ENCODE peak calls at places on chromosomes 12 and 14, in seven cellular contexts. H, M, F, U, B, E and Q are unnamed samples.

GRCh38 chr12:52050116-52050770 is 999 bp upstream of the NR4A1 start:
- DNase-seq in H (peak; percentile 73), M (peak; percentile 57), F (peak; percentile 50), U (no peak), B (peak; percentile 44), E (peak; percentile 73), Q (no peak)

GRCh38 chr12:109625131-109625559 is 51.6 kb downstream of the MVK start:
- DNase-seq in H (no peak), M (no peak), F (peak; percentile 20), U (peak; percentile 27), B (no peak), E (peak; percentile 60), Q (no peak)

GRCh38 chr12:119728437-119728730 is 60.5 kb downstream of the PRKAB1 start:
- DNase-seq in H (no peak), M (no peak), F (no peak), U (no peak), B (no peak), E (no peak), Q (no peak)

GRCh38 chr12:74988156-74988555 is 221.5 kb downstream of the KCNC2 start:
- DNase-seq in H (no peak), M (no peak), F (no peak), U (no peak), B (no peak), E (no peak), Q (no peak)

GRCh38 chr14:56666716-56667115 is 87.1 kb downstream of the TMEM260 start:
- DNase-seq in H (no peak), M (no peak), F (peak; percentile 69), U (peak; percentile 53), B (peak; percentile 73), E (peak; percentile 27), Q (no peak)

GRCh38 chr12:104710940-104711725 is 247.0 kb downstream of the SLC41A2 start:
- DNase-seq in H (no peak), M (no peak), F (peak; percentile 76), U (no peak), B (no peak), E (no peak), Q (no peak)

GRCh38 chr14:95862243-95862642 is 14.4 kb upstream of the TUNAR start:
- DNase-seq in H (no peak), M (no peak), F (peak; percentile 12), U (no peak), B (peak; percentile 63), E (no peak), Q (peak; percentile 17)

GRCh38 chr14:36194645-36195044 is 18.1 kb upstream of the PTCSC3 start:
- DNase-seq in H (no peak), M (no peak), F (no peak), U (no peak), B (no peak), E (no peak), Q (no peak)

GRCh38 chr14:90726656-90727055 is 89.6 kb downstream of the TTC7B start:
- DNase-seq in H (peak; percentile 45), M (no peak), F (peak; percentile 37), U (no peak), B (peak; percentile 83), E (peak; percentile 13), Q (no peak)

GRCh38 chr12:110929818-110930217 is 9.4 kb upstream of the MYL2 start:
- DNase-seq in H (no peak), M (peak; percentile 19), F (no peak), U (no peak), B (no peak), E (no peak), Q (no peak)

GRCh38 chr14:61502459-61503093 is 181.2 kb downstream of the PRKCH start:
- DNase-seq in H (peak; percentile 69), M (no peak), F (no peak), U (no peak), B (peak; percentile 90), E (no peak), Q (no peak)

GRCh38 chr12:50052544-50052943 is 4.9 kb upstream of the ASIC1 start:
- DNase-seq in H (no peak), M (no peak), F (no peak), U (no peak), B (no peak), E (no peak), Q (no peak)

GRCh38 chr12:123115409-123116111 is 35.3 kb downstream of the PITPNM2 start:
- DNase-seq in H (no peak), M (no peak), F (peak; percentile 97), U (no peak), B (no peak), E (peak; percentile 91), Q (no peak)

GRCh38 chr14:26163761-26164160 is 434.1 kb downstream of the NOVA1 start:
- DNase-seq in H (peak; percentile 52), M (peak; percentile 47), F (peak; percentile 20), U (no peak), B (peak; percentile 84), E (peak; percentile 46), Q (no peak)

GRCh38 chr14:68394719-68395117 is 398.1 kb downstream of the ZFP36L1 start:
- DNase-seq in H (peak; percentile 41), M (peak; percentile 58), F (no peak), U (no peak), B (no peak), E (no peak), Q (peak; percentile 73)
- H3K9ac ChIP-seq in H (no peak overlapping the region), M (no peak overlapping the region), F (peak overlapping the region; percentile 53), U (no peak overlapping the region), B (no peak overlapping the region), E (peak overlapping the region; percentile 43), Q (no peak overlapping the region)

DNA sequence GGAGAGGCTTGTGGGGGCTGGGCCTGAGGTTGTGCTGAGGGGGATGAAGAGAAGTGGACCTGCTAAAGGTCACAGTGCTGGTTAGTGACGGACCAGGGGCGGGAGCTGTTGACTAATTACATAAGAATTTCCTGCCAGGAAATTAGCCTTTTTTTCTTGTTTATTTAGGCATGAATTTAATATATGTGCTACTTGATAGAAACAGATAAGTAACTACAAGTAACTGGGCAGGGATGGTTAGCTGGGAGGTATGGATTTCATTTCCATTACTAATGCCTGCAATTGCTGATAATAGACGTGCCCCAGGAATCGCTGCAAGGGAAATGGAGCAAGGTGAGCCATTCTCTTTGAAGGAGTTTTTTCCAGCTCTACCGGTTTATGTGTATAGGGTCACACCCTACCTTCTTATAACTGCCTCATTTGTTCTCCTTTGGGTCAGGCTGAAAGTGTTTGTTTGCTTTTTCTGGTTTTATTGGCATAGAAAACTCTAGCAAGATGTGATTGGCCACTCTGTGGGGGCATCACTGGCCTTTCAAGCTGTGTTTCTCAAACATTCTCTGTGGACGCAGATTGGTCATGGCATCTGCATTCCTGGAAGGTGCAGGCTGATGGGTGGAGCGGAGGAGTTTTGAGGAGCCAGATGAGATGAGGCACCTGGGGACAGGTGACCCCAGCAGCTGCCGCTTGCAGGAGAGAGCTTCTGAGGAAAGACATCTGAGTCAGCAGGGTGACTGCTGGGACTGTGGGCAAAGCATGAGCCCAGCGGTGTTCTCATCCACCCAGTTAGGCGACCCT is 19.0 kb upstream of the GPRC5A start:
- DNase-seq in H (peak; percentile 54), M (no peak), F (peak; percentile 88), U (peak; percentile 92), B (peak; percentile 68), E (peak; percentile 77), Q (no peak)
- H3K23ac ChIP-seq in H (no peak overlapping the region), M (no peak overlapping the region), F (peak overlapping the region; percentile 94), U (no peak overlapping the region), B (no peak overlapping the region), E (no peak overlapping the region), Q (no peak overlapping the region)

GRCh38 chr12:100215209-100215608 is 14.6 kb downstream of the ACTR6 start:
- DNase-seq in H (no peak), M (no peak), F (no peak), U (no peak), B (no peak), E (no peak), Q (no peak)
- H3K27ac ChIP-seq in H (no peak overlapping the region), M (no peak overlapping the region), F (no peak overlapping the region), U (no peak overlapping the region), B (no peak overlapping the region), E (no peak overlapping the region), Q (no peak overlapping the region)

GRCh38 chr12:128970110-128970509 is 116.8 kb downstream of the GLT1D1 start:
- DNase-seq in H (no peak), M (no peak), F (no peak), U (no peak), B (no peak), E (no peak), Q (no peak)
- H3K9ac ChIP-seq in H (no peak overlapping the region), M (no peak overlapping the region), F (no peak overlapping the region), U (no peak overlapping the region), B (no peak overlapping the region), E (no peak overlapping the region), Q (peak overlapping the region; percentile 83)

GRCh38 chr12:29930503-29930902 is 146.8 kb upstream of the TMTC1 start:
- DNase-seq in H (no peak), M (no peak), F (no peak), U (no peak), B (no peak), E (no peak), Q (no peak)

DNA sequence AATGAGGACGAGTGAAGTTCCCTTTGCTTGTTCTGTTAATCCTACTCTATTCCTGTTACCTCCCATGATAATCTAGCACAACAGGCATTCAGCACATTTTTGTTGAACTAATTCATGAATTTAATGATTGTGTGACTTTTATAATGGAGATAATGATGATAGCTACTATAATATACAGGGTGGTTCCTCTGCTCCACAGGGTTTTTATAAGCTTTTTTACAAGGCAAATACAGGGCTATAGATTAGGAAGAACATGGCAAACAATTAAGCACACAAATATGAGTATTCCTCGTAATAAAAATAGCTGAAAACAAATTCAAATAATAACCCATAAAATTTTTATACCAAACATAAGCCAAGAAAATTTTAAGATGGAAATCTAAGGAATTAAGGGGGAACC is 145.6 kb upstream of the TMTC1 start:
- DNase-seq in H (no peak), M (no peak), F (no peak), U (no peak), B (no peak), E (no peak), Q (no peak)
- H3K23ac ChIP-seq in H (no peak overlapping the region), M (no peak overlapping the region), F (no peak overlapping the region), U (no peak overlapping the region), B (no peak overlapping the region), E (no peak overlapping the region), Q (no peak overlapping the region)

GRCh38 chr14:99602788-99603415 is 1.1 kb downstream of the CCDC85C start:
- DNase-seq in H (no peak), M (no peak), F (no peak), U (no peak), B (no peak), E (no peak), Q (no peak)
- H3K27ac ChIP-seq in H (no peak overlapping the region), M (no peak overlapping the region), F (no peak overlapping the region), U (no peak overlapping the region), B (no peak overlapping the region), E (no peak overlapping the region), Q (no peak overlapping the region)

DNA sequence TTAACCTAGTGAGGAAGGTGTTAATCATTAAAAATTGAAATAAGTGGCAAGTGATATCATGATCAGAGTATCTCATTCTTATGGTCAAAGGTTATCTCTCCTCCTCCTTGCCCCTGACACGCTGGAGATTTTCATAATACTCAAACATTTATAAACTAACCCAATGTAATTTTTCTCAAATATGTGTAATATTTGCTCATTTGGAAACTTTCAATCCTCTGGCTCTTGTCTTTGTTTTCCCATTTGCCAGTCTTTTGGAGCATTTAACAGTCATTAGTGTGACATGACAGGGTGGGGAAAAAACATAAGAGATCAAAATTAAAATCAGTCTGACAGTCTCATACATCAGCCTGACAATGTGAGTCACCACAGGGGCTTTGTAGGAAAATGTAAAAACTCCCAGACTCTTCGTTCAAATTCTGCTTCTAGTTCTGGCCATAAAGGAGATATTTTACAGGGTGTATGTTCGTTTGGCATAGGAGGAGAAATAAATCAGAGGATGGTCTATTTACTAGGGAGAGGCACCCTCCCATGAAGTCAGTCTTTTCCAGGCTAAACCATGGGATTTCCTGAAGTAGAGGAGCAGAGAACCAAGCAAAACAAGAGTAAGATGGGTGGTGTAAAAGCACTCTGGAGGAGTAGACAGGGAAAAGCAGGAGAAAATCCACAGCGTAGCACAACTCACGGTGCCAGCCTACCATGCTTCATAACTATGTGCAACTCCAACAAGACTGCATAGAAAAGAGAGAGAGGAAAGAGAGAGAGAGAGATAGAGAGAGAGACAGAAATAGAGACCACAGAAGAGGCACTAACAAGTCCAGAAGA is 369.2 kb upstream of the PDE3A start:
- DNase-seq in H (no peak), M (no peak), F (no peak), U (no peak), B (no peak), E (peak; percentile 14), Q (no peak)
- H3K9ac ChIP-seq in H (no peak overlapping the region), M (no peak overlapping the region), F (no peak overlapping the region), U (no peak overlapping the region), B (no peak overlapping the region), E (no peak overlapping the region), Q (no peak overlapping the region)